ENCODE peak calls at places on chromosome 9, in nine cellular contexts. One of them, this sample, is unnamed.

GRCh38 chr9:2992427-2992826 is 148.5 kb upstream of the PUM3 start:
- DNase-seq in right atrium auricular region: no peak
- DNase-seq in lung: no peak
- DNase-seq in colonic mucosa: no peak
- DNase-seq in SJSA1: no peak
- DNase-seq in keratinocyte: no peak
- DNase-seq in H7: no peak
- DNase-seq in psoas muscle: no peak
- DNase-seq in neuronal stem cell: no peak
- DNase-seq in this sample: no peak

GRCh38 chr9:117204971-117205370 is 209.9 kb downstream of the ASTN2 start:
- DNase-seq in neuronal stem cell: no peak
- DNase-seq in SJSA1: no peak
- DNase-seq in right atrium auricular region: no peak
- DNase-seq in colonic mucosa: no peak
- DNase-seq in keratinocyte: no peak
- DNase-seq in H7: no peak
- DNase-seq in lung: no peak
- DNase-seq in psoas muscle: no peak
- DNase-seq in this sample: no peak

GRCh38 chr9:106896695-106897094 is 33.7 kb downstream of the ZNF462 start:
- DNase-seq in keratinocyte: no peak
- DNase-seq in psoas muscle: no peak
- DNase-seq in right atrium auricular region: no peak
- DNase-seq in neuronal stem cell: no peak
- DNase-seq in SJSA1: no peak
- DNase-seq in lung: no peak
- DNase-seq in H7: no peak
- DNase-seq in colonic mucosa: no peak
- DNase-seq in this sample: no peak

GRCh38 chr9:101047848-101048402 is 19.4 kb downstream of the PLPPR1 start:
- DNase-seq in colonic mucosa: no peak
- DNase-seq in right atrium auricular region: no peak
- DNase-seq in psoas muscle: no peak
- DNase-seq in H7: no peak
- DNase-seq in neuronal stem cell: no peak
- DNase-seq in keratinocyte: no peak
- DNase-seq in SJSA1: no peak
- DNase-seq in lung: no peak
- DNase-seq in this sample: no peak

GRCh38 chr9:89954229-89954628 is 349.4 kb downstream of the GADD45G start:
- DNase-seq in H7: no peak
- DNase-seq in SJSA1: no peak
- DNase-seq in psoas muscle: no peak
- DNase-seq in keratinocyte: no peak
- DNase-seq in lung: no peak
- DNase-seq in neuronal stem cell: no peak
- DNase-seq in colonic mucosa: no peak
- DNase-seq in right atrium auricular region: no peak
- DNase-seq in this sample: no peak

GRCh38 chr9:114317665-114318357 is 5.1 kb upstream of the ORM1 start:
- DNase-seq in neuronal stem cell: no peak
- DNase-seq in psoas muscle: no peak
- DNase-seq in colonic mucosa: no peak
- DNase-seq in H7: peak; percentile 17
- DNase-seq in keratinocyte: no peak
- DNase-seq in right atrium auricular region: no peak
- DNase-seq in lung: no peak
- DNase-seq in SJSA1: peak; percentile 8
- DNase-seq in this sample: no peak

GRCh38 chr9:134396825-134397224 is 70.6 kb downstream of the RXRA start:
- DNase-seq in neuronal stem cell: no peak
- DNase-seq in lung: no peak
- DNase-seq in psoas muscle: no peak
- DNase-seq in SJSA1: no peak
- DNase-seq in H7: peak; percentile 68
- DNase-seq in colonic mucosa: no peak
- DNase-seq in keratinocyte: no peak
- DNase-seq in right atrium auricular region: no peak
- DNase-seq in this sample: no peak

GRCh38 chr9:18531127-18531526 is 57.2 kb downstream of the ADAMTSL1 start:
- DNase-seq in SJSA1: no peak
- DNase-seq in right atrium auricular region: no peak
- DNase-seq in psoas muscle: no peak
- DNase-seq in colonic mucosa: no peak
- DNase-seq in keratinocyte: no peak
- DNase-seq in lung: no peak
- DNase-seq in neuronal stem cell: no peak
- DNase-seq in H7: no peak
- DNase-seq in this sample: no peak

GRCh38 chr9:95025213-95026170 is 292.0 kb downstream of the FANCC start:
- DNase-seq in neuronal stem cell: no peak
- DNase-seq in right atrium auricular region: peak; percentile 82
- DNase-seq in lung: peak; percentile 51
- DNase-seq in H7: peak; percentile 36
- DNase-seq in keratinocyte: no peak
- DNase-seq in colonic mucosa: peak; percentile 61
- DNase-seq in SJSA1: peak; percentile 67
- DNase-seq in psoas muscle: peak; percentile 68
- DNase-seq in this sample: peak; percentile 83

GRCh38 chr9:111386386-111386785 is 56.4 kb upstream of the OR2K2 start:
- DNase-seq in keratinocyte: no peak
- DNase-seq in right atrium auricular region: no peak
- DNase-seq in SJSA1: no peak
- DNase-seq in lung: no peak
- DNase-seq in colonic mucosa: no peak
- DNase-seq in H7: no peak
- DNase-seq in psoas muscle: no peak
- DNase-seq in neuronal stem cell: no peak
- DNase-seq in this sample: no peak

GRCh38 chr9:79129865-79130480 is 441.8 kb upstream of the TLE4 start:
- DNase-seq in colonic mucosa: peak; percentile 33
- DNase-seq in neuronal stem cell: peak; percentile 27
- DNase-seq in psoas muscle: peak; percentile 43
- DNase-seq in keratinocyte: no peak
- DNase-seq in right atrium auricular region: no peak
- DNase-seq in H7: peak; percentile 12
- DNase-seq in lung: peak; percentile 44
- DNase-seq in SJSA1: peak; percentile 51
- DNase-seq in this sample: peak; percentile 9

GRCh38 chr9:134531251-134531970 is 110.2 kb upstream of the COL5A1 start:
- DNase-seq in colonic mucosa: no peak
- DNase-seq in H7: no peak
- DNase-seq in neuronal stem cell: no peak
- DNase-seq in psoas muscle: no peak
- DNase-seq in SJSA1: no peak
- DNase-seq in keratinocyte: no peak
- DNase-seq in right atrium auricular region: no peak
- DNase-seq in lung: no peak
- DNase-seq in this sample: no peak

GRCh38 chr9:134658378-134658955 is 16.9 kb downstream of the COL5A1 start:
- DNase-seq in colonic mucosa: no peak
- DNase-seq in neuronal stem cell: no peak
- DNase-seq in right atrium auricular region: no peak
- DNase-seq in SJSA1: no peak
- DNase-seq in H7: peak; percentile 80
- DNase-seq in psoas muscle: peak; percentile 9
- DNase-seq in keratinocyte: no peak
- DNase-seq in lung: no peak
- DNase-seq in this sample: no peak

GRCh38 chr9:122777052-122777451 is 11.7 kb upstream of the OR5C1 start:
- DNase-seq in lung: no peak
- DNase-seq in neuronal stem cell: no peak
- DNase-seq in SJSA1: no peak
- DNase-seq in colonic mucosa: no peak
- DNase-seq in right atrium auricular region: no peak
- DNase-seq in keratinocyte: no peak
- DNase-seq in H7: no peak
- DNase-seq in psoas muscle: no peak
- DNase-seq in this sample: no peak

GRCh38 chr9:119092125-119092524 is 277.1 kb downstream of the BRINP1 start:
- DNase-seq in colonic mucosa: no peak
- DNase-seq in lung: no peak
- DNase-seq in SJSA1: no peak
- DNase-seq in H7: no peak
- DNase-seq in right atrium auricular region: no peak
- DNase-seq in keratinocyte: no peak
- DNase-seq in neuronal stem cell: no peak
- DNase-seq in psoas muscle: no peak
- DNase-seq in this sample: no peak

GRCh38 chr9:5947912-5948311 is 57.2 kb downstream of the MLANA start:
- DNase-seq in lung: no peak
- DNase-seq in colonic mucosa: no peak
- DNase-seq in neuronal stem cell: no peak
- DNase-seq in SJSA1: no peak
- DNase-seq in psoas muscle: no peak
- DNase-seq in H7: peak; percentile 10
- DNase-seq in right atrium auricular region: no peak
- DNase-seq in keratinocyte: no peak
- DNase-seq in this sample: no peak

DNA sequence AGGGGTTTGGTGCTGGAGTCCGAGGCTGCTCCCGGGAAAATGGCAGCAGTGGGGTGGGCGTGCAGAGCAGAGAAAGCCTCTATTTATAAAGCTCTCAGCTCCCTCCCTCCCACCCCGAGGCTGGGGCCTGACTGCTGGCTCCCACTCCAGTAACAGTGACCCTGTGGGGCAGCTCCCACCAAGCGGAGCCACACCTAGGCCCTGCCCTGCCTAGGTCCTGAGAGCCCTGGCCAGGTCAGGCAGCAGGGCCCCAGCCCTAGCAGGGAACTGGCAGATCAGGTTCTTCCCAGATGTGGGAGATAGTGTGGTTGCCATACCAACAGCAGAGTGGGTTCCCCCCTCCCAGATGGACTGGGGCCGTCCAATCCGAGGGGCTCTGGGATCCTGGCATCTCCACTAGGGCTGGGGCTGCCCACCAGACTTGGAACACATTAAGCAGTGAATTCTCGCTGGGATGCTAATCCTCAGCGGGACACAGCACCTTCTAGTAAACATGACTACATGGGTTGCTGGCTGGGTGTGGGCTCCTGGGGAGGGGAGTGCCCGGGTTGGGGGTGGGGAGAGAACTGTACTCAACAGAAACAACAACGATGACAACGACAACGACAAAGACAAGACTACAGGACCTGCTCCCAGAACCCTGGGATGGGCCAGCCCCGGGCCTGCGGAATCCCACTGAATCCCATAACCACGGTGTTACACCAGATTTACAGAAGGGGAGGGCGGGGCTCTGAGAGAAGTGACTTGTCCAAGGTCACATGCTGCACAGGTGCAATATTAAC is 1.5 kb downstream of the SH3GLB2 start:
- DNase-seq in neuronal stem cell: no peak
- DNase-seq in colonic mucosa: peak; percentile 64
- DNase-seq in H7: peak; percentile 89
- DNase-seq in SJSA1: no peak
- DNase-seq in psoas muscle: no peak
- DNase-seq in keratinocyte: no peak
- DNase-seq in right atrium auricular region: no peak
- DNase-seq in lung: no peak
- DNase-seq in this sample: no peak
- H3K4me3 ChIP-seq in neuronal stem cell: peak overlapping the region; percentile 78
- H3K4me3 ChIP-seq in colonic mucosa: peak overlapping the region; percentile 93
- H3K4me3 ChIP-seq in H7: peak overlapping the region; percentile 87
- H3K4me3 ChIP-seq in SJSA1: no peak overlapping the region
- H3K4me3 ChIP-seq in psoas muscle: peak overlapping the region; percentile 92
- H3K4me3 ChIP-seq in keratinocyte: peak overlapping the region; percentile 78
- H3K4me3 ChIP-seq in right atrium auricular region: no peak overlapping the region
- H3K4me3 ChIP-seq in lung: no peak overlapping the region
- H3K4me3 ChIP-seq in this sample: peak overlapping the region; percentile 91

DNA sequence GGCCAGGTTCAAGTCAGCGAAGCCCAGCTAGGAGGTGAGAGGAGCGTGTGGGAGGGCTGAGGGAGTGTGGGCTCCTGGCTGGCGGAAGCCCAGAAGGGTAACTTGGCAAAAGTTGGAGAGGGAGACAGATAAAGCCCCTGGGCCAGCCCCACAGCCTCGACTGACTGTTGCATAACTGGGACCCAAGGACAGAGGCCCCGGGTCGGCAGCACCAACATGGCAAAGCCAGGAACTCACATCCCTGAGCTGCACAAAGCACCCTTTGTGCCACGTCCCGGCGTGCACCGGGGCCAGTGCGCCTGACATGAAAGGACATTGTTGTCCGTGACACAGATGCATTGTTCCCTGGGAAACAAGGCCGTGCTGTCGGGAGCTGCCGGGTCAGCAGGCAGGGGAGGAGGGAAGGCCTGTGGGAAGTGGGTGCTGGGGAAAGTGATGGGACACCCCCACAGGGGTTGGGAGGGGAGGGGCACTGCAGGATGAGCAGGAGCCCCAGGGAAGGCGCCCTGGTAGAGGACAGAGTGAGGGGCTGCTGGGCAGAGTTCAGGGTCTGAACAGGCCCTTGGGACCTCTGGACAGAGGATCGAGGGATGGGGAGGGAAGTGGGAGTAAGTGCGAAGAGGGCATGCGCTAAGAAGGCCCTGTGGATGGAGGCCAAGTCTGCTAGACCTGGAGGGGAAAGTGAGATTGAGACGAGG is 13.0 kb upstream of the DPM2 start:
- DNase-seq in psoas muscle: no peak
- DNase-seq in neuronal stem cell: peak; percentile 55
- DNase-seq in colonic mucosa: no peak
- DNase-seq in keratinocyte: no peak
- DNase-seq in H7: no peak
- DNase-seq in lung: no peak
- DNase-seq in SJSA1: no peak
- DNase-seq in right atrium auricular region: no peak
- DNase-seq in this sample: no peak
- H3K36me3 ChIP-seq in psoas muscle: no peaks in the 10 kb centered on the region
- H3K36me3 ChIP-seq in neuronal stem cell: peaks cover 24% of the 10 kb centered on the region
- H3K36me3 ChIP-seq in colonic mucosa: peaks cover 8% of the 10 kb centered on the region
- H3K36me3 ChIP-seq in keratinocyte: no peaks in the 10 kb centered on the region
- H3K36me3 ChIP-seq in H7: peaks cover 4% of the 10 kb centered on the region
- H3K36me3 ChIP-seq in lung: no peaks in the 10 kb centered on the region
- H3K36me3 ChIP-seq in SJSA1: no peaks in the 10 kb centered on the region
- H3K36me3 ChIP-seq in right atrium auricular region: no peaks in the 10 kb centered on the region
- H3K36me3 ChIP-seq in this sample: no peaks in the 10 kb centered on the region

DNA sequence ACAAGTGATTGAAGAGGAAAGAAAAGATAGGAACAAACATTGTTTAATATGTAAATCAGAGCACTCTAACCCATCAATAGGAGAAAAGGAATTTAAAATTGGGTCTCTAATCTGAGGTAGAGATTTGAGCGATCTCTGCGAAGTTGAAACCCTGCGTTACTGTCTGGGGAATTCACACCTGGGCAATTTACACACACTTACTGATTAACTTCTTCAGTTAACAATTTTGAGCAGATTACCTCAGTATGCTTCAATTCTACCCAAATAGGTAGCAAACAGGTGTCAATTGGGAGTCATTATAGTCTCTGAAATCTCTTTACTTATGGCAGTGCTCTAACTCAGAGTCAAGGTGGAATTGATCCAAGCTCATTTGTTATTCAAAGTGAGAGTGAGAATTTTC is 26.9 kb upstream of the IFNA14 start:
- DNase-seq in right atrium auricular region: no peak
- DNase-seq in H7: no peak
- DNase-seq in lung: no peak
- DNase-seq in neuronal stem cell: no peak
- DNase-seq in psoas muscle: no peak
- DNase-seq in SJSA1: no peak
- DNase-seq in keratinocyte: no peak
- DNase-seq in colonic mucosa: no peak
- DNase-seq in this sample: no peak
- H3K27me3 ChIP-seq in right atrium auricular region: no peaks in the 10 kb centered on the region
- H3K27me3 ChIP-seq in H7: peaks cover 52% of the 10 kb centered on the region
- H3K27me3 ChIP-seq in lung: no peaks in the 10 kb centered on the region
- H3K27me3 ChIP-seq in neuronal stem cell: no peaks in the 10 kb centered on the region
- H3K27me3 ChIP-seq in psoas muscle: peaks cover 3% of the 10 kb centered on the region
- H3K27me3 ChIP-seq in SJSA1: no peaks in the 10 kb centered on the region
- H3K27me3 ChIP-seq in keratinocyte: peaks cover 17% of the 10 kb centered on the region
- H3K27me3 ChIP-seq in colonic mucosa: no peaks in the 10 kb centered on the region
- H3K27me3 ChIP-seq in this sample: peaks cover 4% of the 10 kb centered on the region

GRCh38 chr9:14311940-14312572 is 1.9 kb downstream of the NFIB start:
- DNase-seq in colonic mucosa: no peak
- DNase-seq in lung: no peak
- DNase-seq in neuronal stem cell: no peak
- DNase-seq in right atrium auricular region: no peak
- DNase-seq in psoas muscle: no peak
- DNase-seq in SJSA1: no peak
- DNase-seq in H7: no peak
- DNase-seq in keratinocyte: no peak
- DNase-seq in this sample: no peak
- H3K4me3 ChIP-seq in colonic mucosa: peak overlapping the region; percentile 61
- H3K4me3 ChIP-seq in lung: peak overlapping the region; percentile 36
- H3K4me3 ChIP-seq in neuronal stem cell: peak overlapping the region; percentile 54
- H3K4me3 ChIP-seq in right atrium auricular region: peak overlapping the region; percentile 77
- H3K4me3 ChIP-seq in psoas muscle: peak overlapping the region; percentile 93
- H3K4me3 ChIP-seq in SJSA1: peak overlapping the region; percentile 59
- H3K4me3 ChIP-seq in H7: peak overlapping the region; percentile 83
- H3K4me3 ChIP-seq in keratinocyte: peak overlapping the region; percentile 61
- H3K4me3 ChIP-seq in this sample: peak overlapping the region; percentile 80